ENCODE peak calls at places on chromosomes 1 and 21, in six cellular contexts. P is tibial artery, N is hepatocyte, T is RWPE2, C is body of pancreas, F is Panc1. M is an unnamed sample.

GRCh38 chr21:33640697-33641338 is 723 bp downstream of the CRYZL1 start:
- DNase-seq in P (no peak), N (peak), T (no peak), C (peak), F (no peak), M (no peak)

GRCh38 chr1:206575165-206575893 is 36.9 kb downstream of the EIF2D start:
- DNase-seq in P (no peak), N (peak), T (no peak), C (no peak), F (no peak), M (no peak)

GRCh38 chr1:99133759-99134158 is 129.1 kb upstream of the PLPPR5 start:
- DNase-seq in P (no peak), N (no peak), T (no peak), C (no peak), F (no peak), M (no peak)

GRCh38 chr1:37704966-37705365 is 12.7 kb downstream of the CDCA8 start:
- DNase-seq in P (no peak), N (no peak), T (no peak), C (no peak), F (no peak), M (no peak)

GRCh38 chr1:154212083-154212482 is 6.0 kb upstream of the CFAP141 start:
- DNase-seq in P (no peak), N (no peak), T (no peak), C (no peak), F (no peak), M (no peak)

GRCh38 chr1:248822148-248823032 is 3.3 kb downstream of the SH3BP5L start:
- DNase-seq in P (peak), N (no peak), T (no peak), C (no peak), F (no peak), M (no peak)

GRCh38 chr1:27967884-27968466 is 8.2 kb downstream of the XKR8 start:
- DNase-seq in P (no peak), N (no peak), T (no peak), C (no peak), F (no peak), M (no peak)

GRCh38 chr1:13760340-13760739 is 60.4 kb downstream of the PRDM2 start:
- DNase-seq in P (no peak), N (no peak), T (no peak), C (no peak), F (no peak), M (no peak)

GRCh38 chr1:81549588-81550127 is 251.1 kb upstream of the ADGRL2 start:
- DNase-seq in P (no peak), N (peak), T (no peak), C (no peak), F (peak), M (no peak)

GRCh38 chr1:154743536-154744036 is 126.5 kb downstream of the KCNN3 start:
- DNase-seq in P (no peak), N (no peak), T (no peak), C (no peak), F (no peak), M (no peak)

GRCh38 chr1:34822202-34822601 is 29.4 kb downstream of the GJA4 start:
- DNase-seq in P (no peak), N (no peak), T (no peak), C (no peak), F (no peak), M (no peak)

GRCh38 chr1:213247038-213247437 is 196.0 kb downstream of the RPS6KC1 start:
- DNase-seq in P (no peak), N (no peak), T (no peak), C (no peak), F (no peak), M (no peak)

GRCh38 chr1:47233165-47233564 is 1.1 kb upstream of the TAL1 start:
- DNase-seq in P (no peak), N (no peak), T (no peak), C (no peak), F (no peak), M (no peak)

GRCh38 chr1:119549719-119550141 is 42.7 kb downstream of the HSD3B1 start:
- DNase-seq in P (no peak), N (peak), T (no peak), C (peak), F (peak), M (peak)

GRCh38 chr21:17554619-17555472 is 42.0 kb downstream of the CXADR start:
- DNase-seq in P (no peak), N (no peak), T (no peak), C (no peak), F (no peak), M (no peak)

GRCh38 chr1:224592636-224593579 is 23.2 kb upstream of the CNIH3 start:
- DNase-seq in P (no peak), N (peak), T (no peak), C (no peak), F (no peak), M (peak)

GRCh38 chr21:42833439-42833815 is 45.9 kb downstream of the WDR4 start:
- DNase-seq in P (no peak), N (peak), T (peak), C (peak), F (no peak), M (no peak)

GRCh38 chr1:78004719-78005346 is at the start of gene DNAJB4:
- DNase-seq in P (peak), N (peak), T (peak), C (peak), F (peak), M (peak)

GRCh38 chr1:17579951-17580939 is 40.7 kb downstream of the ARHGEF10L start:
- DNase-seq in P (no peak), N (peak), T (no peak), C (peak), F (no peak), M (no peak)

GRCh38 chr21:38660333-38661295 is 145.1 kb upstream of the ETS2 start:
- DNase-seq in P (peak), N (peak), T (no peak), C (no peak), F (no peak), M (no peak)

GRCh38 chr21:30102881-30103280 is 63.7 kb downstream of the CLDN17 start:
- DNase-seq in P (no peak), N (no peak), T (no peak), C (no peak), F (no peak), M (no peak)

GRCh38 chr1:160669802-160670201 is 23.0 kb upstream of the SLAMF1 start:
- DNase-seq in P (no peak), N (no peak), T (no peak), C (no peak), F (no peak), M (no peak)

GRCh38 chr1:19818324-19818723 is 3.2 kb upstream of the RNF186 start:
- DNase-seq in P (no peak), N (no peak), T (no peak), C (no peak), F (no peak), M (no peak)

GRCh38 chr1:178126790-178127189 is 32.9 kb downstream of the RASAL2 start:
- DNase-seq in P (no peak), N (peak), T (peak), C (no peak), F (peak), M (peak)

GRCh38 chr1:100942304-100943046 is 46.6 kb downstream of the SLC30A7 start:
- DNase-seq in P (no peak), N (no peak), T (no peak), C (no peak), F (no peak), M (no peak)

GRCh38 chr1:33637846-33638440 is 165.5 kb downstream of the ZSCAN20 start:
- DNase-seq in P (no peak), N (no peak), T (no peak), C (no peak), F (no peak), M (no peak)

GRCh38 chr1:8247821-8248436 is 70.0 kb upstream of the SLC45A1 start:
- DNase-seq in P (no peak), N (peak), T (no peak), C (no peak), F (no peak), M (no peak)

GRCh38 chr1:22413799-22414198 is 37.9 kb upstream of the ZBTB40 start:
- DNase-seq in P (no peak), N (no peak), T (no peak), C (no peak), F (no peak), M (no peak)

GRCh38 chr1:215730600-215730999 is 163.5 kb downstream of the KCTD3 start:
- DNase-seq in P (no peak), N (no peak), T (no peak), C (no peak), F (no peak), M (peak)

GRCh38 chr1:154741747-154742495 is 128.2 kb downstream of the KCNN3 start:
- DNase-seq in P (no peak), N (no peak), T (no peak), C (no peak), F (no peak), M (no peak)

GRCh38 chr1:182080955-182081582 is 19.6 kb upstream of the ZNF648 start:
- DNase-seq in P (no peak), N (peak), T (no peak), C (peak), F (no peak), M (peak)

GRCh38 chr1:29624747-29625420 is 388.6 kb downstream of the PTPRU start:
- DNase-seq in P (no peak), N (no peak), T (no peak), C (no peak), F (no peak), M (no peak)

GRCh38 chr1:68384321-68384813 is 65.4 kb downstream of the RPE65 start:
- DNase-seq in P (no peak), N (peak), T (peak), C (no peak), F (peak), M (peak)
- TF ChIP-seq CTCF in P (peak), N (peak), T (peak), C (no peak), F (peak), M (peak)

GRCh38 chr21:46128983-46129571 is 26.3 kb downstream of the FTCD start:
- DNase-seq in P (peak), N (no peak), T (peak), C (no peak), F (no peak), M (no peak)
- H3K27ac ChIP-seq in P (no peak), N (no peak), T (no peak), C (no peak), F (no peak), M (no peak)

DNA sequence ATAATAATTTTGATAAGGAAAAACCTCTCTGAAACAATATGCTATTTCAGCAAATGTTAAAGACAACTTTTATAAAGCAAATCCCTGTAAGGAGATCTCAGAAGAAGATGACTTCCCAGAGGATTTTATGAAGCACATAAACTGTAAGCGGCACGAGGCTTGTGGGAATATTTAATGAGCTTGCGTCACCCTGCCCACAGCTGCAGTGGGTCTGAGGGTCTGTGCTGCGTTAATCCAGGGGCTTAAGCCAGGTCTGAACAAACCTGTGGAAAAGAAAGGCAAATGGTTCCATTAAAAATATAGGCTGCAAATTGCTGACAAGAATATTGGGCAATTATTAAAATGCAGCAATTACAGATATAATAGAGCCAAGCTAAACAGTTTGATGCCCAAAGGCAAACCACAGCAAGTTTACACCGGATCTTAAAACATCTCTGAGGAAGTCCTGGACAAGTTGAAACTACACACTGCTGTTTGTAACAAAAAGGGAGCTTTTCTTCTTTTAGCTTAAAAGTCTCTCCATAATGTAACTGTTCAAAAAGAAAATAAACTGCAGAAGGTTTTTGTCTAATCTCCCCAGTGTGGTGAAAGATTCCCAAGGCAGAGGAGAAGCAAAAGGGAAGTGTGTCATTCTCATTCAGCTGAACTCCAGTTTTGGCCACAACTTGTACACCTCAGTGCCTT is 21.8 kb downstream of the TGFBR3 start:
- DNase-seq in P (no peak), N (no peak), T (no peak), C (no peak), F (no peak), M (peak)
- TF ChIP-seq CTCF in P (no peak), N (no peak), T (no peak), C (no peak), F (no peak), M (no peak)

GRCh38 chr1:112368198-112368597 is 27.8 kb upstream of the CTTNBP2NL start:
- DNase-seq in P (no peak), N (no peak), T (no peak), C (no peak), F (no peak), M (no peak)
- H3K27ac ChIP-seq in P (no peak), N (no peak), T (no peak), C (no peak), F (no peak), M (no peak)

DNA sequence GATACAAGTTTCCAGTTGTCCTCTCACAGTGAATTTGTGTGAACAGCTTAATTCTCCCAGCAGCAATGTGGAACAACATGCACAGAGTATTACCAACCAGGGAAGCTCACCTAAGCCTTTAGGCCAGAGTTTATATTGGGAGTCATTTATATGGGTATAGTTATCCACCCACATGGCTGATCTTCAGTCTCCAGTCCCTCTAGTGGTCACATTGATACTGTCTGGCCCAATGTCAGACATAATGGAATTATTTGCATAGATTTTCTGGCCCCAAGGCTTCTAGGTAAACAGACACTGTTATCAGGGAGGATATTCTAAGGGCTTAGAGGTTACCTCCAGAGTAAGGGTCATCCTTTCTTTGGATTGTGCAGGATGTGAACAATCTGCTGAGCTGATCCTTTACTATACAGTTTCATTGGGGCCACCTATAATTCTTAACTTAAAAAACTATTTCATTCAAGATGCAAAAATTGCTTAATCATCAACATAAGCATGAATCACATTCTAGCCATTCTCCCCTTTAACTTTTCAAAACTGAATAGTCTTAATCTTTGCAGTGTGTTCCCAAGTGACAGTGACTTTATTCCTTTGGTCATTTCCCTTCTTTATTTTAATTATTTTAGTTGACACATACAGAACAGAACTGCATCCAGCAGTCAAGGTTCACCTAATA is 210.9 kb downstream of the LTN1 start:
- DNase-seq in P (no peak), N (peak), T (no peak), C (no peak), F (no peak), M (no peak)
- TF ChIP-seq CTCF in P (peak), N (peak), T (peak), C (peak), F (peak), M (peak)

GRCh38 chr1:228162286-228163003 is 3.2 kb upstream of the IBA57 start:
- DNase-seq in P (no peak), N (peak), T (no peak), C (no peak), F (no peak), M (no peak)
- H3K27ac ChIP-seq in P (no peak), N (peak), T (peak), C (peak), F (peak), M (peak)